ENCODE peak calls at places on chromosomes 11 and 22, in ten cellular contexts. L is psoas muscle; O is left lobe of liver; Q is RPMI8226; H is AG08396; E is HTR-8/SVneo; V is aorta; Y is activated T-cell treated with anti-CD3 and anti-CD28 coated beads, Interleukin-2, amount 50 U/mL, for 48 hours; Z is fibroblast of pulmonary artery; R is NCI-H1048. S is an unnamed sample.

GRCh38 chr22:30047364-30047738 is 32.9 kb upstream of the HORMAD2 start:
- DNase-seq in L (no peak), O (peak), Q (peak), H (peak), E (no peak), V (no peak), Y (no peak), Z (peak), R (no peak), S (peak)

GRCh38 chr11:27061078-27061477 is 20.5 kb downstream of the BBOX1 start:
- DNase-seq in L (no peak), O (no peak), Q (no peak), H (no peak), E (no peak), V (no peak), Y (no peak), Z (no peak), R (no peak), S (no peak)

GRCh38 chr11:28518825-28519224 is 410.6 kb downstream of the METTL15 start:
- DNase-seq in L (no peak), O (no peak), Q (no peak), H (no peak), E (no peak), V (no peak), Y (no peak), Z (no peak), R (no peak), S (no peak)

GRCh38 chr11:118621071-118621815 is 13.8 kb downstream of the PHLDB1 start:
- DNase-seq in L (peak), O (peak), Q (peak), H (peak), E (peak), V (peak), Y (peak), Z (peak), R (peak), S (peak)

GRCh38 chr11:100939581-100939980 is 190.0 kb downstream of the PGR start:
- DNase-seq in L (no peak), O (no peak), Q (no peak), H (no peak), E (no peak), V (no peak), Y (no peak), Z (no peak), R (no peak), S (no peak)

GRCh38 chr11:22521226-22521625 is 104.4 kb downstream of the FANCF start:
- DNase-seq in L (no peak), O (no peak), Q (no peak), H (peak), E (peak), V (no peak), Y (no peak), Z (peak), R (no peak), S (no peak)

GRCh38 chr22:33589297-33589696 is 331.0 kb downstream of the LARGE1 start:
- DNase-seq in L (no peak), O (no peak), Q (no peak), H (no peak), E (no peak), V (no peak), Y (no peak), Z (no peak), R (no peak), S (no peak)

GRCh38 chr22:29080061-29080975 is 7.5 kb downstream of the KREMEN1 start:
- DNase-seq in L (no peak), O (peak), Q (no peak), H (no peak), E (no peak), V (no peak), Y (no peak), Z (no peak), R (no peak), S (peak)

GRCh38 chr11:62004473-62004872 is 37.0 kb upstream of the FTH1 start:
- DNase-seq in L (peak), O (no peak), Q (peak), H (peak), E (peak), V (peak), Y (no peak), Z (peak), R (no peak), S (no peak)

GRCh38 chr11:117600976-117601708 is 195.9 kb downstream of the DSCAML1 start:
- DNase-seq in L (no peak), O (no peak), Q (no peak), H (no peak), E (no peak), V (no peak), Y (no peak), Z (no peak), R (no peak), S (no peak)

GRCh38 chr22:20083891-20084546 is 4.0 kb downstream of the DGCR8 start:
- DNase-seq in L (no peak), O (no peak), Q (no peak), H (no peak), E (no peak), V (no peak), Y (no peak), Z (no peak), R (no peak), S (no peak)

GRCh38 chr22:41772198-41772597 is 28.3 kb upstream of the CCDC134 start:
- DNase-seq in L (no peak), O (no peak), Q (no peak), H (no peak), E (no peak), V (no peak), Y (no peak), Z (no peak), R (no peak), S (no peak)

GRCh38 chr11:106276126-106276525 is 198.7 kb downstream of the AASDHPPT start:
- DNase-seq in L (no peak), O (no peak), Q (no peak), H (no peak), E (no peak), V (no peak), Y (no peak), Z (peak), R (no peak), S (no peak)

GRCh38 chr11:35478411-35479139 is 46.8 kb downstream of the PAMR1 start:
- DNase-seq in L (no peak), O (peak), Q (no peak), H (no peak), E (no peak), V (no peak), Y (no peak), Z (no peak), R (no peak), S (no peak)

GRCh38 chr11:113016905-113017304 is 55.7 kb downstream of the NCAM1 start:
- DNase-seq in L (no peak), O (no peak), Q (no peak), H (no peak), E (no peak), V (no peak), Y (no peak), Z (no peak), R (no peak), S (no peak)

GRCh38 chr11:80593981-80594380 is 1153.2 kb upstream of the TENM4 start:
- DNase-seq in L (no peak), O (no peak), Q (no peak), H (no peak), E (peak), V (no peak), Y (no peak), Z (peak), R (no peak), S (no peak)

GRCh38 chr11:8056810-8057463 is 24.1 kb upstream of the TUB start:
- DNase-seq in L (peak), O (no peak), Q (no peak), H (peak), E (no peak), V (no peak), Y (no peak), Z (peak), R (no peak), S (no peak)

GRCh38 chr11:11574373-11574772 is 47.4 kb downstream of the GALNT18 start:
- DNase-seq in L (no peak), O (no peak), Q (no peak), H (no peak), E (no peak), V (no peak), Y (no peak), Z (no peak), R (no peak), S (no peak)

GRCh38 chr11:12165237-12165875 is 55.0 kb downstream of the MICAL2 start:
- DNase-seq in L (no peak), O (no peak), Q (no peak), H (no peak), E (no peak), V (no peak), Y (peak), Z (no peak), R (no peak), S (no peak)

GRCh38 chr22:27534720-27535125 is 266.8 kb downstream of the MN1 start:
- DNase-seq in L (no peak), O (no peak), Q (no peak), H (peak), E (no peak), V (no peak), Y (no peak), Z (peak), R (no peak), S (no peak)

S was measured in HEK293T.